ENCODE peak calls at places on chromosomes 13 and 19, in seven cellular contexts. Z, Y, O, D, Q, N and I are unnamed samples.

GRCh38 chr13:113607477-113608245 is 23.1 kb downstream of the TFDP1 start:
- DNase-seq in Z (peak), Y (no peak), O (no peak), D (no peak), Q (no peak), N (no peak), I (no peak)

GRCh38 chr19:10871711-10872550 is 578 bp downstream of the CARM1 start:
- DNase-seq in Z (peak), Y (peak), O (peak), D (peak), Q (peak), N (no peak), I (peak)

GRCh38 chr19:51407631-51408131 is 9.8 kb downstream of the SIGLEC10 start:
- DNase-seq in Z (peak), Y (peak), O (no peak), D (peak), Q (peak), N (peak), I (no peak)

GRCh38 chr19:12721656-12722565 is 1.8 kb downstream of the TNPO2 start:
- DNase-seq in Z (peak), Y (peak), O (peak), D (peak), Q (peak), N (peak), I (peak)

GRCh38 chr13:24251525-24251924 is 57.9 kb upstream of the C1QTNF9 start:
- DNase-seq in Z (peak), Y (peak), O (no peak), D (no peak), Q (no peak), N (no peak), I (no peak)

GRCh38 chr19:30450945-30451344 is 78.8 kb downstream of the ZNF536 start:
- DNase-seq in Z (no peak), Y (no peak), O (no peak), D (no peak), Q (peak), N (no peak), I (no peak)

GRCh38 chr19:17733127-17733526 is 13.8 kb downstream of the MAP1S start:
- DNase-seq in Z (no peak), Y (no peak), O (no peak), D (no peak), Q (no peak), N (no peak), I (no peak)

GRCh38 chr13:44873486-44873885 is 115.8 kb downstream of the NUFIP1 start:
- DNase-seq in Z (no peak), Y (no peak), O (no peak), D (no peak), Q (no peak), N (no peak), I (no peak)

GRCh38 chr19:39834287-39834841 is 402 bp upstream of the DYRK1B start:
- DNase-seq in Z (no peak), Y (no peak), O (no peak), D (no peak), Q (no peak), N (no peak), I (no peak)

GRCh38 chr19:16203256-16204004 is 5.7 kb downstream of the AP1M1 start:
- DNase-seq in Z (no peak), Y (no peak), O (no peak), D (no peak), Q (no peak), N (no peak), I (no peak)

GRCh38 chr19:41501854-41502253 is 58.9 kb downstream of the ERICH4 start:
- DNase-seq in Z (no peak), Y (no peak), O (no peak), D (no peak), Q (no peak), N (no peak), I (no peak)

GRCh38 chr19:17448190-17448967 is at the start of gene TMEM221:
- DNase-seq in Z (peak), Y (peak), O (no peak), D (peak), Q (peak), N (no peak), I (peak)

GRCh38 chr19:876089-876488 is 16.6 kb downstream of the CFD start:
- DNase-seq in Z (no peak), Y (no peak), O (no peak), D (no peak), Q (no peak), N (no peak), I (no peak)

GRCh38 chr13:80214521-80214941 is 126.4 kb downstream of the SPRY2 start:
- DNase-seq in Z (no peak), Y (no peak), O (no peak), D (no peak), Q (no peak), N (no peak), I (no peak)

GRCh38 chr19:40266912-40267600 is 18.1 kb downstream of the AKT2 start:
- DNase-seq in Z (no peak), Y (no peak), O (no peak), D (no peak), Q (no peak), N (no peak), I (no peak)

GRCh38 chr13:29758591-29759114 is 91.8 kb downstream of the UBL3 start:
- DNase-seq in Z (peak), Y (peak), O (no peak), D (peak), Q (no peak), N (peak), I (peak)

GRCh38 chr19:17205237-17206140 is 9.7 kb upstream of the USE1 start:
- DNase-seq in Z (peak), Y (peak), O (peak), D (peak), Q (peak), N (peak), I (no peak)

GRCh38 chr19:36745870-36746269 is 26.7 kb downstream of the ZNF850 start:
- DNase-seq in Z (no peak), Y (no peak), O (no peak), D (peak), Q (no peak), N (no peak), I (no peak)

GRCh38 chr19:4889034-4889825 is 13.5 kb downstream of the ARRDC5 start:
- DNase-seq in Z (no peak), Y (no peak), O (peak), D (peak), Q (no peak), N (peak), I (no peak)

GRCh38 chr13:23792680-23793079 is 96.5 kb downstream of the MIPEP start:
- DNase-seq in Z (no peak), Y (no peak), O (no peak), D (no peak), Q (no peak), N (no peak), I (no peak)

GRCh38 chr19:2317756-2318155 is 9.8 kb upstream of the LINGO3 start:
- DNase-seq in Z (no peak), Y (no peak), O (no peak), D (no peak), Q (no peak), N (no peak), I (no peak)

GRCh38 chr19:56538254-56538760 is 441 bp upstream of the ZFP28 start:
- DNase-seq in Z (peak), Y (peak), O (peak), D (peak), Q (peak), N (peak), I (peak)

GRCh38 chr13:113833111-113833830 is 30.6 kb downstream of the GAS6 start:
- DNase-seq in Z (no peak), Y (no peak), O (no peak), D (no peak), Q (no peak), N (no peak), I (no peak)

GRCh38 chr19:11088508-11089253 is 582 bp upstream of the LDLR start:
- DNase-seq in Z (no peak), Y (no peak), O (no peak), D (peak), Q (no peak), N (no peak), I (no peak)

GRCh38 chr13:28607187-28607955 is 51.6 kb upstream of the POMP start:
- DNase-seq in Z (no peak), Y (no peak), O (no peak), D (no peak), Q (no peak), N (no peak), I (no peak)

GRCh38 chr13:25468330-25469178 is 96.8 kb downstream of the ATP8A2 start:
- DNase-seq in Z (no peak), Y (peak), O (no peak), D (peak), Q (peak), N (no peak), I (peak)

GRCh38 chr13:79973533-79973963 is 367.4 kb downstream of the SPRY2 start:
- DNase-seq in Z (no peak), Y (no peak), O (no peak), D (peak), Q (no peak), N (no peak), I (peak)

GRCh38 chr19:17686592-17687042 is 1.5 kb downstream of the UNC13A start:
- DNase-seq in Z (no peak), Y (no peak), O (no peak), D (peak), Q (peak), N (peak), I (peak)

GRCh38 chr13:35916186-35916585 is 215.0 kb downstream of the DCLK1 start:
- DNase-seq in Z (no peak), Y (no peak), O (no peak), D (no peak), Q (no peak), N (no peak), I (no peak)

GRCh38 chr13:110593430-110594130 is 21.8 kb upstream of the NAXD start:
- DNase-seq in Z (no peak), Y (no peak), O (no peak), D (peak), Q (peak), N (peak), I (peak)

GRCh38 chr13:32837973-32838940 is 178.0 kb upstream of the KL start:
- DNase-seq in Z (no peak), Y (no peak), O (no peak), D (no peak), Q (peak), N (no peak), I (no peak)

GRCh38 chr19:2603320-2603719 is 99.2 kb downstream of the GNG7 start:
- DNase-seq in Z (no peak), Y (no peak), O (no peak), D (peak), Q (peak), N (peak), I (no peak)

GRCh38 chr13:27120011-27120410 is 51.6 kb downstream of the USP12 start:
- DNase-seq in Z (no peak), Y (no peak), O (no peak), D (no peak), Q (no peak), N (no peak), I (no peak)

GRCh38 chr13:112252744-112253590 is 123.2 kb upstream of the SPACA7 start:
- DNase-seq in Z (no peak), Y (no peak), O (no peak), D (no peak), Q (no peak), N (no peak), I (no peak)

GRCh38 chr13:34201050-34201913 is 383.3 kb downstream of the RFC3 start:
- DNase-seq in Z (no peak), Y (no peak), O (no peak), D (peak), Q (no peak), N (peak), I (no peak)

GRCh38 chr19:3135961-3136683 is at the start of gene GNA15:
- DNase-seq in Z (peak), Y (peak), O (peak), D (no peak), Q (no peak), N (no peak), I (peak)

GRCh38 chr19:47447470-47448359 is 24.0 kb downstream of the SLC8A2 start:
- DNase-seq in Z (peak), Y (peak), O (peak), D (peak), Q (peak), N (peak), I (no peak)

GRCh38 chr13:111399776-111400505 is 79.5 kb downstream of the TEX29 start:
- DNase-seq in Z (no peak), Y (no peak), O (no peak), D (no peak), Q (no peak), N (no peak), I (no peak)